ENCODE peak calls at places on chromosomes 7 and 10, in eight cellular contexts. O is brain microvascular endothelial cell; X is hepatocyte; N is kidney; V is endothelial cell of umbilical vein; H is choroid plexus epithelial cell; T is effector memory CD4-positive, alpha-beta T cell; Z is mammary epithelial cell. F is an unnamed sample.

GRCh38 chr7:38179719-38180333 is 1.8 kb downstream of the STARD3NL start:
- DNase-seq in H (no peak), V (peak; percentile 80), N (no peak), X (no peak), T (no peak), Z (no peak), O (no peak), F (no peak)

GRCh38 chr10:95171336-95171735 is 22.7 kb upstream of the ACSM6 start:
- DNase-seq in H (no peak), O (no peak), N (no peak), Z (no peak), X (no peak), T (no peak), V (no peak), F (no peak)

GRCh38 chr7:8084772-8085171 is 116.2 kb downstream of the GLCCI1 start:
- DNase-seq in T (no peak), O (no peak), N (no peak), V (no peak), Z (no peak), X (no peak), H (no peak), F (no peak)

GRCh38 chr10:119849031-119849789 is 23.4 kb downstream of the MCMBP start:
- DNase-seq in Z (no peak), V (no peak), O (peak; percentile 41), N (no peak), H (peak; percentile 91), T (no peak), X (no peak), F (no peak)

GRCh38 chr7:17991866-17992648 is 35.6 kb downstream of the PRPS1L1 start:
- DNase-seq in Z (no peak), V (no peak), N (no peak), H (peak; percentile 17), X (no peak), T (no peak), O (no peak), F (peak; percentile 14)

GRCh38 chr7:26097837-26098668 is 53.9 kb upstream of the NFE2L3 start:
- DNase-seq in X (no peak), Z (no peak), T (no peak), O (peak; percentile 0), V (no peak), N (no peak), H (no peak), F (no peak)

GRCh38 chr7:52749880-52750279 is 285.6 kb upstream of the POM121L12 start:
- DNase-seq in V (no peak), X (no peak), N (no peak), H (no peak), T (no peak), Z (no peak), O (no peak), F (peak; percentile 13)

GRCh38 chr10:116215651-116216050 is 57.4 kb downstream of the GFRA1 start:
- DNase-seq in X (no peak), Z (no peak), N (no peak), H (no peak), T (no peak), O (no peak), V (no peak), F (no peak)

GRCh38 chr7:27242580-27243339 is at the start of gene EVX1:
- DNase-seq in O (no peak), N (no peak), X (no peak), Z (no peak), T (peak; percentile 25), V (no peak), H (no peak), F (no peak)

GRCh38 chr7:27242046-27242579 is 489 bp upstream of the EVX1 start:
- DNase-seq in N (no peak), V (no peak), X (no peak), T (no peak), Z (no peak), O (no peak), H (no peak), F (no peak)

GRCh38 chr7:27244488-27245123 is 2.0 kb downstream of the EVX1 start:
- DNase-seq in O (no peak), X (no peak), V (no peak), Z (no peak), H (no peak), N (no peak), T (no peak), F (no peak)

GRCh38 chr7:27245124-27245797 is 2.7 kb downstream of the EVX1 start:
- DNase-seq in V (no peak), O (no peak), H (no peak), Z (no peak), N (no peak), X (no peak), T (no peak), F (no peak)

DNA sequence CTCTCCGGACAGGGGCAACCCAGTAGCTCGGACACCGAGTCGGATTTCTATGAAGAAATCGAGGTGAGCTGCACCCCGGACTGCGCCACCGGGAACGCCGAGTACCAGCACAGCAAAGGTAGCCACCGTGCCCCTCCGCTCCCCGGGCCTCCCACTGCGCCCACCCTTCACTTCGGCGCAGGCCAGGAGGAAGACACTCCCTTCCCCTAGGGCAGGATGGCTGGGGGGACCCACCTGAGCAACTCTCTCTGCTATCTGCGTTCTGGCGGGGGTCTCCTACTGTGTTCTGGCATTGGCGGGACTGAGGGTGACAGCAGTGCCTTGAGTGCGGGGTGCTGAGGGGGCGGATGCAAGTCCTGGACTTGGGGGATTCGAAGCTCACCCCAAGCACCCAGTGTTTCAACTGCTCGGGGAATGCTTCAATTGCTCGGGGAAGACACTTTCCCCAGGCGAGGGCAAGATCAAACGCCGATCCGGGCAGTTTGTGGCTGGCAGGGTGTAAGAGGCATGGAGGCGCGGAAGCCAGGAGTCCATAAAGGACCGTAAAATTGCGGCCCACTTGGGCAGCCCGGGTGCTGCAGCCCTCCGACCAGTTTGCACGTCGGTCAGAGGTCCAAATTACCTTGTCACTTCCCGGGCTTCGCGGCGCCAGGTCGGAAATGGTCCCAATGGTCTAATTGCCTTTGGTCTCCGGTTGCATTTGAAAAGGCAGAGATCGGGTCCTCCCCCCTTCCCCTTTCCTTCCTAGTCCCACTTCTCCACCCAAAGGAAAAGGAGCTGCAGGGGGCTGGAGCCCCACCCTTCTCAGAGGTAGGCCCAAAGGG is 950 bp downstream of the EVX1 start:
- DNase-seq in N (no peak), Z (no peak), H (no peak), V (no peak), X (no peak), O (no peak), T (no peak), F (no peak)
- H3K4me3 ChIP-seq in N (no peak overlapping the region), Z (no peak overlapping the region), H (no peak overlapping the region), V (no peak overlapping the region), X (peak overlapping the region; percentile 38), O (no peak overlapping the region), T (no peak overlapping the region), F (no peak overlapping the region)

GRCh38 chr10:133236411-133237240 is 1.0 kb upstream of the VENTX start:
- DNase-seq in X (no peak), N (peak; percentile 78), V (no peak), Z (no peak), H (no peak), T (no peak), O (no peak), F (no peak)
- H3K4me3 ChIP-seq in X (no peak overlapping the region), N (no peak overlapping the region), V (no peak overlapping the region), Z (no peak overlapping the region), H (no peak overlapping the region), T (peak overlapping the region; percentile 55), O (no peak overlapping the region), F (no peak overlapping the region)

DNA sequence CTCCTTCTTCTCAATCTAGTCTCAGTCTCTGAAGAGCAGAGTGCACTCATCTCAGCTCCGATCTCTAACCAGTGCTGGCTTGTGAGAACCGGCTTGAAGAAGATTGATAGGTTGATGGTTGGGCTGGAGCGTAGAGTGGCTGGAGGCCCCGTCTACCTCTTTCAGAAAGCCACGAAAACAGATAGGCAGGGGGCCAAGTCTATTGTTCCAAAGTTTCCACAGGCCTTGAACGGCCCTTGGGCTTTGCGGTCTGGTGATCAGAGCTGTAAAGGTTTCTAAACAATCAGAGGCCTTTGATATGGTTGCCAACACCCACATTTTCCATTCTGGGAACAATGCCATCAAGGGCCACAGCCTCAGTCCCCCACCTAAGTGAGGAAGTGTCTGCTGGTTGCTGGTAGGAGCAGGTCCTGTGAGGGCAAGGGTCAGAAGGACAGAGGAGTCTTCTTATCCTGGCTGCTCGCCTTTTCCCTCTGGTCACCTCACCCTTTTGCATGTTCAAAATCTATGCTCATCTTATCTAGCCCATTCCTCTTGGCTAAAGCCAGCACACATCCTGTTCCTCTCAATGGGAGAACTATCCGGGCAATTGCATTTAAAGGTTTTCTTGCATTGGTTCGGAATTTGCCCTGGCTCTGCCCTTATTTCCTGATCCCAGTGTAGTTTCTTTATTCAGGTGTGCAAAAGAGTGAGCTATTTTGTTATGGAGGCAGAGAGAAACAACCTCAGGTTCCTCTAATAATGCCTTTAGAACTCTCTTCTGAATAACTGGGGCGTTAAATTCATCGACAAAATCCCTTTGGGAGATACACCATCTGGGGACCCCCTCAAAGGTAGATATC is 70.3 kb upstream of the KMT2E start:
- DNase-seq in N (peak; percentile 79), V (peak; percentile 100), H (peak; percentile 38), O (peak; percentile 63), T (peak; percentile 62), Z (peak; percentile 68), X (peak; percentile 73), F (peak; percentile 96)
- H3K4me3 ChIP-seq in N (peak overlapping the region; percentile 23), V (no peak overlapping the region), H (no peak overlapping the region), O (no peak overlapping the region), T (peak overlapping the region; percentile 9), Z (no peak overlapping the region), X (no peak overlapping the region), F (peak overlapping the region; percentile 5)

GRCh38 chr7:29480934-29481625 is 82.6 kb upstream of the PRR15 start:
- DNase-seq in O (no peak), T (no peak), X (no peak), N (no peak), H (no peak), Z (no peak), V (no peak), F (no peak)

GRCh38 chr7:29485376-29486190 is 78.1 kb upstream of the PRR15 start:
- DNase-seq in X (no peak), H (peak; percentile 24), N (no peak), O (no peak), T (no peak), Z (no peak), V (no peak), F (no peak)

GRCh38 chr7:29482056-29482455 is 81.6 kb upstream of the PRR15 start:
- DNase-seq in X (no peak), V (no peak), T (no peak), Z (no peak), H (no peak), N (no peak), O (no peak), F (no peak)

GRCh38 chr7:29484280-29484679 is 79.4 kb upstream of the PRR15 start:
- DNase-seq in X (no peak), O (no peak), T (no peak), H (no peak), Z (no peak), N (no peak), V (no peak), F (no peak)

DNA sequence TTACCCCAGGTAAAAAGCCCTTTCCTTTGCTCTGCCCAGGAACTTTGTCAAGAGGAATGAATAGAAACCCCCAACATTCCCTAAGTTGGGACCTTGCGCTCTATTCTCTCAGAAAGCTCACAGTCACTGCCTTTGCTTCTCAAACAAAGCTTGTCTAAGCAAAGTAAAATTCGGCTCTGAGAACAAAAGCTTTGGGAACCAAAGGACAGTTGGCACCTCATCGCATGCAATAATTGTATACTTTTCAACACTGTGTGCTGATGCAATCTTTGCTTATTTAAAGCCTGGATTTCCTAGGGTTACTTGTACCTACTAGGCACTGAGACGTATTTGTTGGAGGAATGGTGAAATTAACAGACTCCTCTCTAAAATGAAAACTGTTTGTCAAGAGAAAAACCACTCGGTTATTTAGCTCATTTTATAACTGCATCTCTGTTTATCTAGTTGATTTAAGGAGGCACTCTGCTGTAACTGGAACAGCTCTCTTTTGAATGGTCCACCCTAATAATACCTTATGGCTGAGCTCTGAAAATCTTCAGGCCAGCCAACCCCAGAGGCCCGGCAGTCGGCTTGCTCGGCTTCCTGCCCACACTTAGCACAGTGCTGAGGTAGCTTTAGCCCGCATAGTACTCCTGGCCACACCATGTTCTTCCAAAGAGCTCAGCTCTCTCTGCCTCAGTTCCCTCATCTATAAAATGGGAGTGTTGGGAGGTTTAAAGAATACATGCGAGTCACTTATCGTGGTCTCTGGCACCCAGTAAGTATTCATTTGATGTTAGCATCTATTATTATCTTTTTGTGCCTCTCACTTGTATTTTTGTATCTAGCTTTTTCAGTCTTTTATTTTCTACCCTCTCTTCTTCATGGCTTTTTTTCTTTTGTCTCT is 80.2 kb upstream of the PRR15 start:
- DNase-seq in H (no peak), V (no peak), X (no peak), O (no peak), Z (no peak), T (no peak), N (no peak), F (no peak)
- H3K4me3 ChIP-seq in H (no peak overlapping the region), V (no peak overlapping the region), X (no peak overlapping the region), O (no peak overlapping the region), Z (no peak overlapping the region), T (no peak overlapping the region), N (no peak overlapping the region), F (no peak overlapping the region)

F was measured in BE2C.